ENCODE peak calls at places on chromosome 12, in ten cellular contexts. J is H7, X is mucosa of descending colon, Y is gastrocnemius medialis, V is adipocyte, F is mesendoderm, Q is cardiac fibroblast, K is fibroblast of lung, I is AG09309, G is fibroblast of pulmonary artery. N is an unnamed sample.

GRCh38 chr12:1282670-1283361 is 291.8 kb downstream of the ERC1 start:
- DNase-seq in J (no peak), X (no peak), Y (peak; percentile 14), V (peak; percentile 24), F (no peak), Q (peak; percentile 29), K (no peak), I (peak; percentile 27), G (no peak), N (peak; percentile 81)

GRCh38 chr12:104473374-104473983 is 16.7 kb downstream of the CHST11 start:
- DNase-seq in J (no peak), X (no peak), Y (no peak), V (no peak), F (no peak), Q (no peak), K (no peak), I (no peak), G (no peak), N (no peak)

GRCh38 chr12:2268478-2269286 is 215.9 kb downstream of the CACNA1C start:
- DNase-seq in J (no peak), X (no peak), Y (no peak), V (peak; percentile 94), F (peak; percentile 38), Q (peak; percentile 79), K (peak; percentile 95), I (peak; percentile 81), G (peak; percentile 73), N (no peak)

GRCh38 chr12:59820594-59821011 is 224.8 kb downstream of the SLC16A7 start:
- DNase-seq in J (no peak), X (no peak), Y (no peak), V (peak; percentile 11), F (no peak), Q (no peak), K (peak; percentile 43), I (peak; percentile 94), G (no peak), N (no peak)

GRCh38 chr12:111274820-111275219 is 94.1 kb downstream of the PHETA1 start:
- DNase-seq in J (peak; percentile 82), X (no peak), Y (no peak), V (peak; percentile 31), F (peak; percentile 48), Q (no peak), K (no peak), I (no peak), G (no peak), N (no peak)

GRCh38 chr12:113207621-113208040 is 13.6 kb upstream of the TPCN1 start:
- DNase-seq in J (no peak), X (peak; percentile 24), Y (no peak), V (no peak), F (no peak), Q (no peak), K (peak; percentile 42), I (no peak), G (no peak), N (no peak)

GRCh38 chr12:95146767-95147166 is 70.5 kb downstream of the FGD6 start:
- DNase-seq in J (no peak), X (no peak), Y (no peak), V (no peak), F (no peak), Q (no peak), K (no peak), I (no peak), G (no peak), N (no peak)

GRCh38 chr12:53343449-53343848 is 7.3 kb upstream of the SP7 start:
- DNase-seq in J (no peak), X (no peak), Y (no peak), V (no peak), F (no peak), Q (no peak), K (no peak), I (no peak), G (no peak), N (no peak)

GRCh38 chr12:94874986-94875312 is 128.5 kb downstream of the NDUFA12 start:
- DNase-seq in J (no peak), X (no peak), Y (no peak), V (no peak), F (no peak), Q (no peak), K (no peak), I (no peak), G (no peak), N (no peak)

DNA sequence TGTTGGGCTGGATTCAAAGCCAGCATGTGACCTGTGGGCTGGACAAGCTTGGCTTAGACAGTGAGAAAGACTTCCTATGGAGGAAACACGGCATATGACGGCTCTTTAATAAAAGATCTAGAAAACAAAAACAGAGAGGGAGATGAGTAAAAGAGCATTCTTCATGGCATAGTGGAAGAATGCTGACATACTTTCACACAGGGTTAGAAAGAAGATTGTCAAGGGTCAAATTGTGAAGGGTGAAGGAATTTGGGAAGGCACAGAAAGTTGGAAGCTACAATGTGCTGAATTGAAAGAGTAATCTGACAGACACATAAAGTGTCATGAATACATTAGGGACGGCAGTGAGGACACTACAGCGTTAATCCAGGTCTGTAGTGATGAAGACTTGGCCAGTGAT is 63.4 kb downstream of the GALNT4 start:
- DNase-seq in J (no peak), X (no peak), Y (no peak), V (peak; percentile 17), F (peak; percentile 57), Q (peak; percentile 44), K (no peak), I (no peak), G (peak; percentile 45), N (no peak)
- H3K4me3 ChIP-seq in J (no peak overlapping the region), X (no peak overlapping the region), Y (no peak overlapping the region), V (peak overlapping the region; percentile 29), F (no peak overlapping the region), Q (no peak overlapping the region), K (no peak overlapping the region), I (no peak overlapping the region), G (no peak overlapping the region), N (no peak overlapping the region)

DNA sequence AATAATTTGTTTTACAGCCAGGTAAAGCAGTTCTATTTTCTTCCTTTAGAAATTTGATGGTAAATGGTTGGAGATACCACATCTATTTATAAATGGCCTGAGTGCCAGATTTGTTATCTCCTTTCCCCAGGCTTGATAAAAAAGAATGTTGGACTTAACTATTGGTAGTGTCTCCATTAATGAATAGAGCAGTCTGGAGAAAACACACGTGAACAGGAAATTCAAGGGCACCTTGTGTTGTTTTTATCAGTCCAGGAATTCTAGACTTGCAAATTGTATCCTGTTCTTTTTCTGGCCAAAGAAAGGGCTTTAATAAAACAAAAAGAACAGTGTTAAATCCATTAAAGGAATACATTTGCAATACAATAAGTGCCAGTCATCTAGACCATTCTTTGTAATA is 40.8 kb upstream of the BMAL2 start:
- DNase-seq in J (no peak), X (no peak), Y (no peak), V (no peak), F (no peak), Q (no peak), K (peak; percentile 50), I (no peak), G (peak; percentile 14), N (no peak)
- H3K4me3 ChIP-seq in J (no peak overlapping the region), X (no peak overlapping the region), Y (no peak overlapping the region), V (no peak overlapping the region), F (no peak overlapping the region), Q (no peak overlapping the region), K (no peak overlapping the region), I (no peak overlapping the region), G (no peak overlapping the region), N (no peak overlapping the region)

GRCh38 chr12:71655495-71655894 is 8.2 kb downstream of the ZFC3H1 start:
- DNase-seq in J (no peak), X (no peak), Y (no peak), V (no peak), F (no peak), Q (no peak), K (no peak), I (no peak), G (no peak), N (no peak)
- H3K4me3 ChIP-seq in J (no peak overlapping the region), X (no peak overlapping the region), Y (no peak overlapping the region), V (peak overlapping the region; percentile 20), F (no peak overlapping the region), Q (no peak overlapping the region), K (no peak overlapping the region), I (no peak overlapping the region), G (no peak overlapping the region), N (no peak overlapping the region)

DNA sequence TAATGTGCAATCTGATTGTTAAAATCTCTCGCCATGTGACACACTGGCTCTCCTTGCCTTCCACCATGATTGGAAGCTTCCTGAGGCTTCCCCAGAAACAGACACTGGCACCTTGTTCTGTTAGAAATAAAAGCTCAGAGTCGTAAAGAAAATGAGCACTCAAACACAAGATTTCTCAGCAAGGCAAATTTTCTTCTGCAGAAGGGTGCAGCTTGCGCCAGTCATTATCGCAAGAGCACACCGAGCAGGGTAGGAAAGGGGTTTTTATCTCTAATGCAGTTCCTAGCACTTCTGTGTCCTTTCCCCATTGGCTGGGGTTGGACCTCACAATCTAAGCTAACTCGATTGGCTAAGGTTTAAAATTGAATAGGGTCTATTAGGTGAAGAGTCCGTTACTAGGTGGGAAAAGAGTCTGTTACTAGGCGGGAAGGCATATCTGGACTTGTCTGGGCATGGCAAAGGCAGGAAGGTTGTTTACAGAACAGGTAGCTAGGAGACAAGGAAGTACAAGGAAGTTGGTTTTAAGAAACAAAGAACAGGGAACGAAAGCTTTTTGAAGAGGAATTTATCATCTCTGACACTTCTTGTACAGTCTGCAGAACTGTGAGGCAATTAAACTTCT is 62.6 kb upstream of the BICD1 start:
- DNase-seq in J (no peak), X (no peak), Y (no peak), V (no peak), F (peak; percentile 48), Q (no peak), K (no peak), I (no peak), G (no peak), N (no peak)
- H3K4me3 ChIP-seq in J (no peak overlapping the region), X (no peak overlapping the region), Y (no peak overlapping the region), V (peak overlapping the region; percentile 37), F (peak overlapping the region; percentile 11), Q (no peak overlapping the region), K (no peak overlapping the region), I (no peak overlapping the region), G (no peak overlapping the region), N (no peak overlapping the region)

GRCh38 chr12:7064516-7064915 is 4.0 kb downstream of the C1S start:
- DNase-seq in J (no peak), X (no peak), Y (no peak), V (no peak), F (no peak), Q (no peak), K (no peak), I (no peak), G (no peak), N (no peak)
- H3K4me3 ChIP-seq in J (no peak overlapping the region), X (no peak overlapping the region), Y (no peak overlapping the region), V (no peak overlapping the region), F (no peak overlapping the region), Q (no peak overlapping the region), K (no peak overlapping the region), I (no peak overlapping the region), G (no peak overlapping the region), N (no peak overlapping the region)

GRCh38 chr12:4270016-4270669 is 3.4 kb upstream of the CCND2 start:
- DNase-seq in J (peak; percentile 53), X (peak; percentile 82), Y (no peak), V (no peak), F (peak; percentile 54), Q (no peak), K (no peak), I (no peak), G (no peak), N (no peak)
- H3K4me3 ChIP-seq in J (peak overlapping the region; percentile 99), X (peak overlapping the region; percentile 18), Y (peak overlapping the region; percentile 70), V (peak overlapping the region; percentile 82), F (peak overlapping the region; percentile 32), Q (no peak overlapping the region), K (no peak overlapping the region), I (no peak overlapping the region), G (peak overlapping the region; percentile 52), N (peak overlapping the region; percentile 91)

N was measured in uterus.